ENCODE peak calls at places on chromosomes 12 and 14, in five cellular contexts. Z is MM.1S, M is SW480, G is hypothalamus, H is GM04504. P is an unnamed sample.

GRCh38 chr12:109156036-109156435 is 39.6 kb downstream of the ACACB start:
- DNase-seq in Z (no peak), G (no peak), M (no peak), H (no peak), P (no peak)

GRCh38 chr14:72222046-72222445 is 289.8 kb downstream of the RGS6 start:
- DNase-seq in M (no peak), G (no peak), Z (no peak), H (no peak), P (no peak)

GRCh38 chr12:113392988-113393579 is 10.6 kb downstream of the SDS start:
- DNase-seq in Z (no peak), G (no peak), M (no peak), H (no peak), P (peak; percentile 80)

GRCh38 chr14:60915781-60916180 is 65.1 kb downstream of the TRMT5 start:
- DNase-seq in H (no peak), G (no peak), Z (no peak), M (no peak), P (no peak)

GRCh38 chr14:42884100-42884499 is 1277.4 kb downstream of the LRFN5 start:
- DNase-seq in M (no peak), H (no peak), Z (no peak), G (no peak), P (no peak)

GRCh38 chr12:31589582-31589895 is 1.4 kb downstream of the DENND5B start:
- DNase-seq in H (no peak), M (no peak), Z (peak; percentile 66), G (no peak), P (no peak)

GRCh38 chr12:81797100-81797499 is 38.0 kb upstream of the PPFIA2 start:
- DNase-seq in H (no peak), Z (peak; percentile 48), G (no peak), M (peak; percentile 5), P (no peak)

GRCh38 chr14:97267509-97267908 is 470.3 kb downstream of the VRK1 start:
- DNase-seq in Z (no peak), H (peak; percentile 6), M (peak; percentile 36), G (no peak), P (no peak)

GRCh38 chr12:49367381-49368239 is at the start of gene SPATS2:
- DNase-seq in H (no peak), G (peak; percentile 73), Z (peak; percentile 33), M (peak; percentile 47), P (peak; percentile 48)